ENCODE peak calls at places on chromosome 10, in nine cellular contexts. N is vagina; G is CD8-positive, alpha-beta T cell; I is IMR-90; M is mesothelial cell of epicardium; V is cardiac fibroblast; Z is neural progenitor cell; X is AG09319; Y is progenitor cell of endocrine pancreas. B is an unnamed sample.
A peak's percentile ranks its signal among the peaks of the same experiment; 100 is the strongest.

GRCh38 chr10:77872151-77872946 is 54.2 kb downstream of the DLG5 start:
- DNase-seq in Y (no peak), G (no peak), X (no peak), Z (no peak), I (peak; percentile 31), N (no peak), V (peak; percentile 73), M (no peak), B (no peak)

GRCh38 chr10:113924664-113925063 is 70.2 kb downstream of the NHLRC2 start:
- DNase-seq in I (no peak), Z (no peak), G (no peak), V (no peak), X (no peak), M (no peak), Y (no peak), N (no peak), B (no peak)

GRCh38 chr10:69861251-69862240 is 59.8 kb downstream of the COL13A1 start:
- DNase-seq in X (peak; percentile 70), G (no peak), Z (no peak), M (no peak), V (peak; percentile 90), I (peak; percentile 73), Y (no peak), N (no peak), B (no peak)

GRCh38 chr10:110076559-110077318 is 69.0 kb downstream of the ADD3 start:
- DNase-seq in Z (no peak), G (peak; percentile 54), V (peak; percentile 97), M (no peak), N (no peak), I (peak; percentile 68), Y (no peak), X (peak; percentile 82), B (no peak)

GRCh38 chr10:4059471-4060138 is 274.6 kb upstream of the KLF6 start:
- DNase-seq in X (no peak), G (peak; percentile 30), I (no peak), Y (no peak), V (no peak), M (no peak), Z (no peak), N (no peak), B (no peak)

GRCh38 chr10:30701471-30702173 is 72.1 kb upstream of the LYZL2 start:
- DNase-seq in N (no peak), G (peak; percentile 85), Z (no peak), V (peak; percentile 59), I (peak; percentile 75), Y (no peak), X (no peak), M (no peak), B (no peak)

GRCh38 chr10:12985347-12985746 is 16.2 kb downstream of the CCDC3 start:
- DNase-seq in M (no peak), V (no peak), Y (no peak), N (no peak), G (no peak), X (no peak), Z (no peak), I (no peak), B (no peak)

GRCh38 chr10:122957474-122957873 is 3.4 kb upstream of the C10orf88 start:
- DNase-seq in M (no peak), Z (no peak), I (peak; percentile 1), X (no peak), V (no peak), G (no peak), N (no peak), Y (no peak), B (no peak)

GRCh38 chr10:102612964-102613275 is 31.4 kb upstream of the TRIM8 start:
- DNase-seq in Z (no peak), G (peak; percentile 83), M (no peak), X (no peak), V (no peak), I (no peak), Y (no peak), N (no peak), B (no peak)

GRCh38 chr10:11539191-11539868 is 72.1 kb downstream of the USP6NL start:
- DNase-seq in I (peak; percentile 51), V (peak; percentile 49), X (no peak), Z (no peak), M (no peak), Y (no peak), N (no peak), G (no peak), B (no peak)

GRCh38 chr10:45594276-45595157 is 78.1 kb downstream of the ZFAND4 start:
- DNase-seq in Z (peak; percentile 98), M (peak; percentile 90), V (peak; percentile 95), I (peak; percentile 89), N (peak; percentile 90), Y (peak; percentile 91), G (peak; percentile 90), X (peak; percentile 74), B (peak; percentile 94)

GRCh38 chr10:131323880-131324279 is 12.4 kb upstream of the TCERG1L start:
- DNase-seq in G (no peak), I (no peak), N (no peak), Y (no peak), Z (no peak), M (no peak), V (no peak), X (no peak), B (no peak)

GRCh38 chr10:73768881-73769280 is 13.0 kb upstream of the CHCHD1 start:
- DNase-seq in V (no peak), Y (no peak), G (peak; percentile 76), N (no peak), I (no peak), M (no peak), X (no peak), Z (no peak), B (no peak)

GRCh38 chr10:80708808-80709207 is 171.1 kb downstream of the SH2D4B start:
- DNase-seq in I (no peak), M (no peak), X (no peak), Z (no peak), Y (no peak), N (no peak), G (no peak), V (no peak), B (no peak)
- TF ChIP-seq CTCF in I (no peak), M (no peak), X (no peak), Z (no peak), Y (no peak), N (no peak), G (no peak), V (no peak), B (no peak)

DNA sequence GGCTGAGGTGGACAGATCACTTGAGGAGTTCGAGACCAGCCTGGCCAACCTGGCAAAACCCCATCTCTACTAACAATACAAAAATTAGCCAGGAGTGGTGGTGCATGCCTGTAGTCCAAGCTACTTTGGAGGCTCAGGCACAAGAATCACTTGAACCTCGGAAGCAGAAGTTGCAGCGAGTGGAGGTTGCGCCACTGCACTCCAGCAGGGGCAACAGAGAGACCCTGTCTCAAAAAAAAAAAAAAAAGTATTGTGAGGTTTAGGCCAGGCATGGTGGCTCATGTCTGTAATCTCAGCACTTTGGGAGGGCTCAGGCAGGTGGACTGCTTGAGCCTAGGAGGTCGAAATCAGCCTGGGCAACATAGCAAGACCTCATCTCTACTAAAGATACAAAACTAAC is 16.0 kb downstream of the TET1 start:
- DNase-seq in V (no peak), M (no peak), X (no peak), N (no peak), G (no peak), Z (peak; percentile 36), Y (no peak), I (no peak), B (no peak)
- TF ChIP-seq CTCF in V (no peak), M (peak; percentile 18), X (no peak), N (no peak), G (no peak), Z (peak; percentile 44), Y (peak; percentile 44), I (no peak), B (peak; percentile 58)

GRCh38 chr10:92699193-92699517 is 9.4 kb downstream of the HHEX start:
- DNase-seq in Z (no peak), Y (no peak), N (no peak), G (no peak), M (no peak), I (no peak), V (no peak), X (no peak), B (no peak)

GRCh38 chr10:92702301-92702916 is 12.7 kb downstream of the HHEX start:
- DNase-seq in Y (no peak), Z (no peak), I (no peak), M (no peak), N (no peak), V (no peak), X (no peak), G (no peak), B (no peak)

GRCh38 chr10:92697663-92698511 is 8.1 kb downstream of the HHEX start:
- DNase-seq in G (no peak), Z (no peak), M (no peak), V (no peak), I (peak; percentile 32), Y (no peak), X (no peak), N (no peak), B (no peak)

GRCh38 chr10:92696606-92697383 is 7.0 kb downstream of the HHEX start:
- DNase-seq in I (no peak), Y (no peak), M (no peak), X (no peak), N (no peak), V (no peak), Z (peak; percentile 6), G (no peak), B (no peak)

DNA sequence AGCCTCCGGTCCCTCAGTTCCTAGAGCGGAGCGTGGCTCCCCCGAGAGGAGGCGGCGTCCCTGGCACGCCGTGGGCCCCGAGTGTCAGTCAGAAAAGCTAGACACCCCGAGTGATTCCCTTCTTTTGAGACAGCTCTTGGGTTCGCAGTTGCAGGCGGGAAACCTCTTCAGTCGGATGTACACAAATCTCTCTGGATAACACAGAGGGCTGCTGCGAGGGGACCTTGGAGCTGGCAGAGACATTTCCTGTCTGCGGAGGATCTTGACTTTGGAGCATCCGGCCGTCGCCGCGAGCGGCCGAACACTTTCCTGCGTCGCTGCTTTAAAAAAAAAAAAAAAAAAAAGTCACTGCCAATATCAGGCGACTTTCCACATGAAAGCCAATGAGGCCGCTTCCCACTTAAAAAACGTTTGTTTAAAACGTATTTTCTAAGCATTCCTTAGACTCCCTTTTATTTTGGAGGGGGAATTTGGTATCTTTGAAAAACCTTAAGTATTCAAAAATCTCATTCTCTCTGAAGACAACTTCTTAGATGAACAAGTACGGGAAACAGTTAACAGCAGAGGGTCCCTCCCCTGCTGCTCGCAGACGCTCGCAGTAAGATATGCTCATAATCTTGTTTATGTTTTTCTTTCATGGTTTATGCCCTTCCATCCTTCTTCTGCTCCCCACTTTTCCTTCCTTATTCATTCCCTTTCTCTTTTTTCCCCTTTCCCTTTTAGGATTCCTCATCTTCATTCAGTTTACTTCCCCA is 9.9 kb downstream of the HHEX start:
- DNase-seq in Y (no peak), M (no peak), V (peak; percentile 46), G (peak; percentile 33), Z (peak; percentile 19), X (no peak), I (peak; percentile 42), N (no peak), B (no peak)
- TF ChIP-seq CTCF in Y (no peak), M (no peak), V (no peak), G (no peak), Z (no peak), X (no peak), I (no peak), N (no peak), B (no peak)

DNA sequence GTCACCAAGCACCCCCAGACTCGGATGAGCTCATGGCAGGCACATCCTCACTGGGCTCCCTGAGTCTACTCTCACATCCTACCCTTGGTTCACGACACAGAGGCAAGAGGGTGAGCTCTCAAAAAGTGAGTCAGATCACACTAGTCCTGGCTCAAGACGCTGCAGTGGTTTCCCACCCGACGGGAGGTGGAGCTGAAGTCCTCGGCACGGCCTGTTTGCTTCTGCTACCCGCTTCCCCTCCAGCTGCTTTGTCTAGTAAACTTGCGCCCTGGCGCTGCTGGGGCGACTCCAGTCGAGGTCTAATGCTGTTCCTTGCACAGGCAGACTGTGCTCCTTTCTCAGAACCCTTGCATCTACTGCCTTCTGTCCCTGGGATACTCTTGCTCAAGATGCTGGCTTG is 13.5 kb upstream of the SFMBT2 start:
- DNase-seq in Z (no peak), V (no peak), G (peak; percentile 59), M (no peak), N (peak; percentile 76), X (no peak), Y (no peak), I (no peak), B (no peak)
- TF ChIP-seq CTCF in Z (no peak), V (no peak), G (no peak), M (no peak), N (no peak), X (no peak), Y (no peak), I (no peak), B (no peak)